ENCODE peak calls at places on chromosomes 3 and 15, in six cellular contexts. K is adipocyte, H is NT2/D1, I is tibial nerve, U is tibial artery, T is pancreas. S is an unnamed sample.

GRCh38 chr3:127706785-127707351 is 34.1 kb downstream of the ABTB1 start:
- DNase-seq in K (no peak), H (no peak), I (no peak), U (no peak), T (no peak), S (no peak)

GRCh38 chr15:41817781-41818180 is 10.1 kb upstream of the JMJD7 start:
- DNase-seq in K (no peak), H (no peak), I (no peak), U (no peak), T (no peak), S (no peak)

GRCh38 chr15:78739996-78740903 is 71.0 kb downstream of the ADAMTS7 start:
- DNase-seq in K (peak; percentile 60), H (peak; percentile 58), I (no peak), U (no peak), T (peak; percentile 70), S (peak; percentile 88)

GRCh38 chr3:181700168-181701087 is 11.3 kb upstream of the SOX2 start:
- DNase-seq in K (peak; percentile 75), H (no peak), I (peak; percentile 69), U (no peak), T (peak; percentile 62), S (peak; percentile 78)

GRCh38 chr15:70238917-70239316 is 141.2 kb upstream of the TLE3 start:
- DNase-seq in K (no peak), H (no peak), I (no peak), U (no peak), T (no peak), S (no peak)

GRCh38 chr3:109702252-109702651 is 364.9 kb upstream of the DPPA4 start:
- DNase-seq in K (peak; percentile 60), H (no peak), I (no peak), U (no peak), T (no peak), S (no peak)

GRCh38 chr3:108518895-108519294 is 8.5 kb upstream of the MYH15 start:
- DNase-seq in K (no peak), H (no peak), I (no peak), U (no peak), T (no peak), S (no peak)

GRCh38 chr3:37859908-37860199 is 1.8 kb upstream of the CTDSPL start:
- DNase-seq in K (no peak), H (no peak), I (no peak), U (no peak), T (no peak), S (no peak)

GRCh38 chr15:93942140-93942808 is 289.1 kb upstream of the MCTP2 start:
- DNase-seq in K (no peak), H (no peak), I (no peak), U (no peak), T (no peak), S (no peak)

GRCh38 chr3:141412936-141413354 is 44.6 kb downstream of the ZBTB38 start:
- DNase-seq in K (no peak), H (no peak), I (peak; percentile 89), U (peak; percentile 96), T (peak; percentile 93), S (no peak)

GRCh38 chr15:70608156-70608555 is 155.2 kb downstream of the UACA start:
- DNase-seq in K (peak; percentile 27), H (no peak), I (no peak), U (no peak), T (no peak), S (no peak)

GRCh38 chr3:115961390-115961789 is 338.1 kb downstream of the GAP43 start:
- DNase-seq in K (peak; percentile 9), H (no peak), I (no peak), U (no peak), T (no peak), S (no peak)

GRCh38 chr3:4629095-4630007 is 136.2 kb downstream of the ITPR1 start:
- DNase-seq in K (no peak), H (no peak), I (no peak), U (no peak), T (no peak), S (no peak)

GRCh38 chr3:4637265-4637664 is 144.1 kb downstream of the ITPR1 start:
- DNase-seq in K (no peak), H (no peak), I (no peak), U (no peak), T (no peak), S (no peak)

GRCh38 chr3:4633078-4634004 is 140.2 kb downstream of the ITPR1 start:
- DNase-seq in K (peak; percentile 84), H (peak; percentile 46), I (peak; percentile 27), U (no peak), T (no peak), S (no peak)

DNA sequence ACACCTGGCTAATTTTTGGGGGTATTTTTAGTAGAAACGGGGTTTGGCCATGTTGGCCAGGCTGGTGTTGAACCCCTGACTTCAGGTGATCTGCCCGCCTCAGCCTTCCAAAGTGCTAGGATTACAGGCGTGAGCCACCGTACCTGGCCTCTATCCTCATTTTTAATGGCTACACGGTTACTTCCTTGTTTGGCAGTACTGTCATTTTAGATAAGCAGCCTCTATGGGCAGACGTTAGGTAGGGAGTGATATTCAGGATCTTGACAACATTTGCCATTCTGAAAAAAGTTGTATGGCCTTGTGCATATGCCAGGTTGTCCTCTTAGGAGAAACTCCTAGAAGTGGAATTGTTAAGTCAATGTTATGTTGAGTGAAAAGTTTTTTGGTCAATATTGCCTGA is 141.7 kb downstream of the ITPR1 start:
- DNase-seq in K (no peak), H (no peak), I (no peak), U (no peak), T (no peak), S (no peak)
- H3K4me1 ChIP-seq in K (no peaks in the 10 kb centered on the region), H (no peaks in the 10 kb centered on the region), I (no peaks in the 10 kb centered on the region), U (no peaks in the 10 kb centered on the region), T (no peaks in the 10 kb centered on the region), S (no peaks in the 10 kb centered on the region)

GRCh38 chr3:197753263-197753662 is 3.6 kb downstream of the FYTTD1 start:
- DNase-seq in K (peak; percentile 13), H (no peak), I (no peak), U (no peak), T (no peak), S (no peak)
- H3K4me3 ChIP-seq in K (no peak overlapping the region), H (no peak overlapping the region), I (no peak overlapping the region), U (no peak overlapping the region), T (no peak overlapping the region), S (no peak overlapping the region)

DNA sequence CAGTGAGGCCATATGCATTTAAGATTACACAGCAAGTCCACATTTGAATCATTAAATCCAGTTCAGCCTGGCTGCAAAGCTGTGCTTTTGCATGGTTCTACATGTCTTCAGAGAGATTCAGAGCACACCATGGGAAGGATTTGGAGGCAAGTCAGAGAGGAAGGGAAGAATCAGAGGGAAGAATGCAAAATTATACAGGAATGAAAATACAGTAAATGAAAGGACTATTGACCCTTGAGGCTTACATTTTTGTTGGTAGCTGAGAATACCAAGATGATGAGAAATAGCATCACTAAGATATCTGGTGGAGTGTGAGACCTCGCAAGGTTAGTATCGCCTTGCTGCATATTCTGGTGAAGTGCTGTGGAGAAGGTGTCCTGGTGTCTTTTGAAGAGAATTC is 13.8 kb downstream of the FILIP1L start:
- DNase-seq in K (no peak), H (no peak), I (no peak), U (no peak), T (no peak), S (no peak)
- H3K4me1 ChIP-seq in K (peaks cover 42% of the 10 kb centered on the region), H (no peaks in the 10 kb centered on the region), I (no peaks in the 10 kb centered on the region), U (no peaks in the 10 kb centered on the region), T (peaks cover 40% of the 10 kb centered on the region), S (peaks cover 17% of the 10 kb centered on the region)

DNA sequence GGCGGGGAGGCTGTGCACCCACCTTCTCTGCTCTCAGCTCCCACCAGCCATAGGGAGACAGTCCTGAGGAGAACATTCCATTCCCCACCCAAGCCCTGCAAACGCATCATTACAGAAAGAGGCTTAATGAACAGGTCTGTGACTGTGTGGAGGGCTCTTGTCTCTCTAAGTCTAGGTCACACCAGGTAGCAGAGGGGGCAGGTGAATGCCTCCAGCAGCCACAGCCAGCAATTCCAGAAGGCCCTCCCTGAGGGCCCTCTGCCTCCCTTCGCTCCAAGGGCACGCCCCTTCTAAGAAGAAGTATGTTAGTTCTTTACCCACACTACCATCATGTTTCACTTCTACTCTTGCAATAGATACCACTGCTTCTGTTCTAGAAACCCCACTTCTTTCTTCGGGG is 217.5 kb upstream of the BHLHE40 start:
- DNase-seq in K (no peak), H (no peak), I (no peak), U (no peak), T (no peak), S (no peak)
- H3K4me3 ChIP-seq in K (no peak overlapping the region), H (no peak overlapping the region), I (no peak overlapping the region), U (no peak overlapping the region), T (no peak overlapping the region), S (no peak overlapping the region)

DNA sequence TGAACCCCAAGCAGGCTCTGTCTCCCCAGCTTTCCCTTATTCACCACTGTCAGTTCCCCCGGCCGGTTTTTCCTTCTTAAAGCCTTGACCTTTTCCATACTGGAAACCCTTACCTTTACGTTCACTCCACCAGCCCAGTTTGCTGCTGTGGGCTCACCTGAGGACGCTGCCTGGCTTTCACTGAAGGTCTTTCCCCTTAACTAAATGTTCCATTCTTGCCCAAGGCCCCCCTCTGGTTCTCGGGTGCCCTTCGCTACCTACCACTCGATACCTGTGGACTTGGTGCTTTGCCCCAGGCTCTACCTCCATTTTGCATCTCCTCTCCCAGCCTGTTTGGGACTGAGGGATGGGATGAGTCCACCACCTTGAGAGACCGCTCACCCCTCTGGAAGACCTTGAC is 851 bp downstream of the AP2M1 start:
- DNase-seq in K (no peak), H (no peak), I (no peak), U (no peak), T (no peak), S (no peak)
- H3K4me1 ChIP-seq in K (peaks cover 74% of the 10 kb centered on the region), H (peaks cover 26% of the 10 kb centered on the region), I (no peaks in the 10 kb centered on the region), U (no peaks in the 10 kb centered on the region), T (peaks cover 12% of the 10 kb centered on the region), S (peaks cover 7% of the 10 kb centered on the region)

DNA sequence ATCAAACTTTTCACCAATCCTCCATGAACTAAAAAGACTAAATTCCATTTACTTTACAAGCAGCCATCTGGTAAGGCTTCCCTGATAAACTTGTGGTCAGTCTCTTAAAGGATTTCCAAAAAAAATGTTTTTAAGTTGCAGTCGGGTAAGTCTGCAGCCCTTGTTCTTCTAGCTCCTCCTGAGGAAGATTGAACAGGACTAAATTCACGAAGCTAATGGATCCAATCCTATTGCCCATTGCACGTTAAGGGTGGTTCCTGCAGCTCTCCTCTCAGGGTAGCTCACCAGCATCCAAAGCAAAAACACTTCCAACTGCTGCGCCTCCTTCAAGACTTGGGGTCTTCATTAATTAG is 2.8 kb downstream of the HES1 start:
- DNase-seq in K (no peak), H (no peak), I (no peak), U (no peak), T (no peak), S (no peak)
- H3K4me3 ChIP-seq in K (peak overlapping the region; percentile 90), H (peak overlapping the region; percentile 11), I (no peak overlapping the region), U (peak overlapping the region; percentile 67), T (peak overlapping the region; percentile 84), S (peak overlapping the region; percentile 50)

GRCh38 chr3:57176045-57176444 is 10.9 kb upstream of the IL17RD start:
- DNase-seq in K (no peak), H (no peak), I (no peak), U (no peak), T (no peak), S (no peak)

GRCh38 chr3:57170946-57171345 is 5.8 kb upstream of the IL17RD start:
- DNase-seq in K (no peak), H (no peak), I (no peak), U (no peak), T (no peak), S (no peak)

GRCh38 chr3:57169106-57169505 is 4.0 kb upstream of the IL17RD start:
- DNase-seq in K (no peak), H (no peak), I (no peak), U (no peak), T (no peak), S (no peak)

GRCh38 chr3:57169872-57170623 is 4.9 kb upstream of the IL17RD start:
- DNase-seq in K (peak; percentile 93), H (peak; percentile 82), I (peak; percentile 46), U (peak; percentile 46), T (peak; percentile 72), S (peak; percentile 77)

GRCh38 chr3:57173687-57174086 is 8.5 kb upstream of the IL17RD start:
- DNase-seq in K (no peak), H (no peak), I (no peak), U (no peak), T (no peak), S (no peak)
- H3K4me1 ChIP-seq in K (no peaks in the 10 kb centered on the region), H (peaks cover 2% of the 10 kb centered on the region), I (no peaks in the 10 kb centered on the region), U (no peaks in the 10 kb centered on the region), T (no peaks in the 10 kb centered on the region), S (no peaks in the 10 kb centered on the region)